ENCODE peak calls at places on chromosomes 2 and 18, in eight cellular contexts. M is amniotic stem cell; U is GM06990; J is activated naive CD4-positive, alpha-beta T cell; T is GM23338; G is effector memory CD8-positive, alpha-beta T cell; S is mucosa of descending colon; I is amygdala. Z is an unnamed sample.

GRCh38 chr18:58695772-58696171 is 24.5 kb downstream of the MALT1 start:
- DNase-seq in I (no peak), J (no peak), S (no peak), G (no peak), T (no peak), M (no peak), U (no peak), Z (no peak)

GRCh38 chr2:177147093-177147694 is 65.4 kb upstream of the HNRNPA3 start:
- DNase-seq in U (peak; percentile 54), G (peak; percentile 36), M (no peak), J (no peak), I (no peak), S (no peak), T (peak; percentile 78), Z (no peak)

GRCh38 chr18:79315589-79315988 is 80.1 kb upstream of the NFATC1 start:
- DNase-seq in T (no peak), M (no peak), S (no peak), G (no peak), I (no peak), U (no peak), J (no peak), Z (no peak)

GRCh38 chr18:23967321-23968089 is 47.0 kb upstream of the TTC39C start:
- DNase-seq in J (no peak), M (no peak), S (peak; percentile 40), T (no peak), U (peak; percentile 48), G (peak; percentile 29), I (no peak), Z (no peak)

GRCh38 chr2:108325756-108326155 is 37.1 kb downstream of the SULT1C2 start:
- DNase-seq in M (no peak), U (no peak), J (no peak), T (no peak), I (no peak), G (no peak), S (no peak), Z (no peak)

GRCh38 chr2:199718074-199718473 is 132.9 kb downstream of the FTCDNL1 start:
- DNase-seq in G (no peak), T (no peak), I (no peak), M (no peak), J (no peak), U (no peak), S (no peak), Z (no peak)

GRCh38 chr2:238653436-238654109 is 194.3 kb upstream of the TWIST2 start:
- DNase-seq in U (no peak), I (no peak), T (no peak), J (no peak), M (no peak), S (no peak), G (no peak), Z (no peak)

GRCh38 chr18:58640891-58641610 is 12.2 kb upstream of the ALPK2 start:
- DNase-seq in S (no peak), U (no peak), T (peak; percentile 17), G (no peak), J (no peak), I (no peak), M (no peak), Z (no peak)

GRCh38 chr2:54370405-54371104 is 85.6 kb upstream of the SPTBN1 start:
- DNase-seq in G (no peak), S (no peak), T (no peak), I (no peak), U (no peak), M (no peak), J (no peak), Z (no peak)